ENCODE peak calls at places on chromosome 21, in seven cellular contexts. One of them, this sample, is unnamed.

GRCh38 chr21:38140192-38140905 is 116.4 kb upstream of the KCNJ15 start:
- DNase-seq in endothelial cell: no peak
- DNase-seq in neural crest cell: no peak
- DNase-seq in kidney epithelial cell: peak
- DNase-seq in AG09309: no peak
- DNase-seq in lung: peak
- DNase-seq in astrocyte: peak
- DNase-seq in this sample: no peak

GRCh38 chr21:43209575-43210453 is 41.0 kb downstream of the CRYAA start:
- DNase-seq in lung: no peak
- DNase-seq in endothelial cell: no peak
- DNase-seq in neural crest cell: no peak
- DNase-seq in kidney epithelial cell: no peak
- DNase-seq in astrocyte: peak
- DNase-seq in AG09309: peak
- DNase-seq in this sample: peak

GRCh38 chr21:43287111-43287973 is 118.5 kb downstream of the CRYAA start:
- DNase-seq in neural crest cell: no peak
- DNase-seq in astrocyte: no peak
- DNase-seq in lung: no peak
- DNase-seq in AG09309: no peak
- DNase-seq in kidney epithelial cell: no peak
- DNase-seq in endothelial cell: no peak
- DNase-seq in this sample: peak

GRCh38 chr21:42036313-42036712 is 26.2 kb upstream of the ZBTB21 start:
- DNase-seq in neural crest cell: no peak
- DNase-seq in AG09309: no peak
- DNase-seq in endothelial cell: no peak
- DNase-seq in kidney epithelial cell: no peak
- DNase-seq in astrocyte: no peak
- DNase-seq in lung: no peak
- DNase-seq in this sample: no peak

GRCh38 chr21:42806489-42807140 is 72.7 kb downstream of the WDR4 start:
- DNase-seq in kidney epithelial cell: no peak
- DNase-seq in neural crest cell: no peak
- DNase-seq in AG09309: no peak
- DNase-seq in endothelial cell: no peak
- DNase-seq in astrocyte: no peak
- DNase-seq in lung: no peak
- DNase-seq in this sample: no peak

GRCh38 chr21:15763359-15763758 is 33.6 kb downstream of the USP25 start:
- DNase-seq in neural crest cell: no peak
- DNase-seq in endothelial cell: no peak
- DNase-seq in lung: no peak
- DNase-seq in kidney epithelial cell: no peak
- DNase-seq in AG09309: no peak
- DNase-seq in astrocyte: no peak
- DNase-seq in this sample: no peak

GRCh38 chr21:41683815-41684214 is 83.0 kb downstream of the RIPK4 start:
- DNase-seq in astrocyte: no peak
- DNase-seq in lung: no peak
- DNase-seq in AG09309: no peak
- DNase-seq in neural crest cell: no peak
- DNase-seq in kidney epithelial cell: no peak
- DNase-seq in endothelial cell: no peak
- DNase-seq in this sample: no peak

GRCh38 chr21:28325618-28326017 is 667.1 kb downstream of the LTN1 start:
- DNase-seq in AG09309: no peak
- DNase-seq in lung: no peak
- DNase-seq in endothelial cell: no peak
- DNase-seq in kidney epithelial cell: no peak
- DNase-seq in astrocyte: no peak
- DNase-seq in neural crest cell: no peak
- DNase-seq in this sample: no peak

GRCh38 chr21:28798798-28799197 is 193.9 kb downstream of the LTN1 start:
- DNase-seq in lung: no peak
- DNase-seq in kidney epithelial cell: no peak
- DNase-seq in neural crest cell: no peak
- DNase-seq in endothelial cell: no peak
- DNase-seq in AG09309: peak
- DNase-seq in astrocyte: no peak
- DNase-seq in this sample: no peak

GRCh38 chr21:10272216-10272615 is 249.2 kb upstream of the TPTE start:
- DNase-seq in neural crest cell: no peak
- DNase-seq in astrocyte: no peak
- DNase-seq in AG09309: no peak
- DNase-seq in lung: peak
- DNase-seq in endothelial cell: peak
- DNase-seq in kidney epithelial cell: no peak
- DNase-seq in this sample: no peak

GRCh38 chr21:18893411-18893810 is 489.8 kb upstream of the TMPRSS15 start:
- DNase-seq in kidney epithelial cell: no peak
- DNase-seq in endothelial cell: no peak
- DNase-seq in AG09309: no peak
- DNase-seq in neural crest cell: no peak
- DNase-seq in lung: no peak
- DNase-seq in astrocyte: no peak
- DNase-seq in this sample: no peak

GRCh38 chr21:28639742-28640141 is 352.9 kb downstream of the LTN1 start:
- DNase-seq in astrocyte: peak
- DNase-seq in lung: no peak
- DNase-seq in kidney epithelial cell: no peak
- DNase-seq in neural crest cell: no peak
- DNase-seq in AG09309: no peak
- DNase-seq in endothelial cell: no peak
- DNase-seq in this sample: no peak

GRCh38 chr21:22395965-22396364 is 1397.8 kb downstream of the NCAM2 start:
- DNase-seq in neural crest cell: no peak
- DNase-seq in endothelial cell: no peak
- DNase-seq in astrocyte: no peak
- DNase-seq in kidney epithelial cell: no peak
- DNase-seq in lung: no peak
- DNase-seq in AG09309: no peak
- DNase-seq in this sample: no peak

GRCh38 chr21:14773777-14774345 is 227.7 kb upstream of the SAMSN1 start:
- DNase-seq in lung: peak
- DNase-seq in astrocyte: no peak
- DNase-seq in endothelial cell: peak
- DNase-seq in AG09309: no peak
- DNase-seq in kidney epithelial cell: no peak
- DNase-seq in neural crest cell: peak
- DNase-seq in this sample: peak

GRCh38 chr21:33022489-33022827 is 3.3 kb upstream of the OLIG2 start:
- DNase-seq in AG09309: no peak
- DNase-seq in lung: no peak
- DNase-seq in neural crest cell: no peak
- DNase-seq in kidney epithelial cell: no peak
- DNase-seq in astrocyte: no peak
- DNase-seq in endothelial cell: no peak
- DNase-seq in this sample: no peak

GRCh38 chr21:44579056-44579832 is 1.2 kb downstream of the KRTAP10-5 start:
- DNase-seq in endothelial cell: no peak
- DNase-seq in AG09309: no peak
- DNase-seq in kidney epithelial cell: no peak
- DNase-seq in lung: peak
- DNase-seq in neural crest cell: no peak
- DNase-seq in astrocyte: no peak
- DNase-seq in this sample: no peak

GRCh38 chr21:16072692-16073091 is 342.9 kb downstream of the USP25 start:
- DNase-seq in endothelial cell: no peak
- DNase-seq in neural crest cell: no peak
- DNase-seq in lung: no peak
- DNase-seq in kidney epithelial cell: no peak
- DNase-seq in astrocyte: peak
- DNase-seq in AG09309: peak
- DNase-seq in this sample: no peak

GRCh38 chr21:16572032-16572431 is 842.2 kb downstream of the USP25 start:
- DNase-seq in endothelial cell: no peak
- DNase-seq in lung: no peak
- DNase-seq in neural crest cell: no peak
- DNase-seq in astrocyte: peak
- DNase-seq in AG09309: no peak
- DNase-seq in kidney epithelial cell: no peak
- DNase-seq in this sample: no peak

GRCh38 chr21:46416551-46416950 is 42.1 kb upstream of the DIP2A start:
- DNase-seq in neural crest cell: no peak
- DNase-seq in endothelial cell: no peak
- DNase-seq in AG09309: no peak
- DNase-seq in kidney epithelial cell: no peak
- DNase-seq in lung: no peak
- DNase-seq in astrocyte: no peak
- DNase-seq in this sample: no peak

GRCh38 chr21:45224189-45224938 is 63.3 kb downstream of the POFUT2 start:
- DNase-seq in kidney epithelial cell: no peak
- DNase-seq in astrocyte: no peak
- DNase-seq in lung: no peak
- DNase-seq in endothelial cell: no peak
- DNase-seq in neural crest cell: no peak
- DNase-seq in AG09309: no peak
- DNase-seq in this sample: no peak

GRCh38 chr21:28959367-28960099 is 33.1 kb downstream of the LTN1 start:
- DNase-seq in kidney epithelial cell: peak
- DNase-seq in lung: no peak
- DNase-seq in astrocyte: peak
- DNase-seq in neural crest cell: no peak
- DNase-seq in endothelial cell: no peak
- DNase-seq in AG09309: peak
- DNase-seq in this sample: no peak

GRCh38 chr21:35521852-35522505 is 472.9 kb upstream of the RUNX1 start:
- DNase-seq in lung: no peak
- DNase-seq in neural crest cell: no peak
- DNase-seq in AG09309: no peak
- DNase-seq in kidney epithelial cell: no peak
- DNase-seq in astrocyte: no peak
- DNase-seq in endothelial cell: no peak
- DNase-seq in this sample: no peak

GRCh38 chr21:35520869-35521268 is 471.8 kb upstream of the RUNX1 start:
- DNase-seq in astrocyte: no peak
- DNase-seq in AG09309: no peak
- DNase-seq in kidney epithelial cell: no peak
- DNase-seq in endothelial cell: no peak
- DNase-seq in neural crest cell: no peak
- DNase-seq in lung: no peak
- DNase-seq in this sample: no peak

GRCh38 chr21:35517848-35518247 is 468.7 kb upstream of the RUNX1 start:
- DNase-seq in kidney epithelial cell: no peak
- DNase-seq in AG09309: no peak
- DNase-seq in lung: no peak
- DNase-seq in neural crest cell: no peak
- DNase-seq in astrocyte: no peak
- DNase-seq in endothelial cell: no peak
- DNase-seq in this sample: no peak

GRCh38 chr21:35520302-35520701 is 471.2 kb upstream of the RUNX1 start:
- DNase-seq in endothelial cell: no peak
- DNase-seq in kidney epithelial cell: no peak
- DNase-seq in lung: no peak
- DNase-seq in neural crest cell: no peak
- DNase-seq in astrocyte: no peak
- DNase-seq in AG09309: no peak
- DNase-seq in this sample: no peak

DNA sequence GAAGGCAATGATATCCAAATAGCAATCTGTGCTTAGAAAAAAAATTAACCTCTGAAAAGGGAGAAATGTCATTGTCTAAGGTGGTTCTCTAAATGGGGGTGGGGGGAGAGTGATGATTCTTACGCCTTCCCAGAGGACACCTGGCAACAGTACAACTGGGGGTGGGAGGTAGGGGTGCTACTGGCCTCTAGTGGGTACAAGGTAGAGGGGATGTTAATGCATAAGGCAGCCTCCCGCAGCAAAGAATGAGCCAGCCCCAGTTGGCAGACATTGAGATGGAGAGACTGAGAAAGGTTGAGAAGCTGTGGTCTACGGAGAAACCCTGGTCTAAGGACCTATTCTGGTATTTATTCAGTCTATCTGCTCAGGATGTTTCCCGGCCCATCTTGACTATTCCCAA is 472.2 kb upstream of the RUNX1 start:
- DNase-seq in astrocyte: no peak
- DNase-seq in endothelial cell: no peak
- DNase-seq in lung: no peak
- DNase-seq in neural crest cell: no peak
- DNase-seq in AG09309: no peak
- DNase-seq in kidney epithelial cell: no peak
- DNase-seq in this sample: no peak
- TF ChIP-seq CTCF in astrocyte: no peak
- TF ChIP-seq CTCF in endothelial cell: no peak
- TF ChIP-seq CTCF in lung: no peak
- TF ChIP-seq CTCF in neural crest cell: no peak
- TF ChIP-seq CTCF in AG09309: no peak
- TF ChIP-seq CTCF in kidney epithelial cell: no peak
- TF ChIP-seq CTCF in this sample: no peak

GRCh38 chr21:34935452-34935851 is 113.7 kb downstream of the RUNX1 start:
- DNase-seq in astrocyte: no peak
- DNase-seq in AG09309: no peak
- DNase-seq in kidney epithelial cell: no peak
- DNase-seq in endothelial cell: no peak
- DNase-seq in neural crest cell: no peak
- DNase-seq in lung: no peak
- DNase-seq in this sample: no peak
- TF ChIP-seq CTCF in astrocyte: no peak
- TF ChIP-seq CTCF in AG09309: no peak
- TF ChIP-seq CTCF in kidney epithelial cell: no peak
- TF ChIP-seq CTCF in endothelial cell: no peak
- TF ChIP-seq CTCF in neural crest cell: no peak
- TF ChIP-seq CTCF in lung: no peak
- TF ChIP-seq CTCF in this sample: no peak

DNA sequence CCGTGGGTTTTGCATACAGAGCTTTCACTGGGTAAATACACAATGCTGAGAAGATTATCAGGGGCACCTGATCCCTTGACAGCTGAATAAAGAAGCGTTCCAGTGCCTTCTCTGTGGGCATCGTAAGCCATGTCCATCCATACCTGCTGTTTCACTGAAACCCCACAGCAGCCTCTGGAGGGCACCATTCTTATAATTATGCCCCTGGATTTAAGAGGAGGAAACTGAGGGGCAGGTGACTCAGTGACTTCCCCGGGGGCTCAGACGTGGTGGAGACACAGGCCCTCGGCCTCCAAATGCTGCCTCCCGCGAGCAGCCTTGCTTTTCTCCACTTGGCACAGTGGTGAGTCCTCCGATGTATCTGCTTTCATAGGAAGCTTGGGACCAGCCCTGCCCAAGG is 56.7 kb downstream of the B3GALT5 start:
- DNase-seq in astrocyte: no peak
- DNase-seq in endothelial cell: no peak
- DNase-seq in neural crest cell: no peak
- DNase-seq in kidney epithelial cell: no peak
- DNase-seq in AG09309: no peak
- DNase-seq in lung: no peak
- DNase-seq in this sample: no peak
- TF ChIP-seq CTCF in astrocyte: no peak
- TF ChIP-seq CTCF in endothelial cell: no peak
- TF ChIP-seq CTCF in neural crest cell: no peak
- TF ChIP-seq CTCF in kidney epithelial cell: no peak
- TF ChIP-seq CTCF in AG09309: no peak
- TF ChIP-seq CTCF in lung: no peak
- TF ChIP-seq CTCF in this sample: no peak

DNA sequence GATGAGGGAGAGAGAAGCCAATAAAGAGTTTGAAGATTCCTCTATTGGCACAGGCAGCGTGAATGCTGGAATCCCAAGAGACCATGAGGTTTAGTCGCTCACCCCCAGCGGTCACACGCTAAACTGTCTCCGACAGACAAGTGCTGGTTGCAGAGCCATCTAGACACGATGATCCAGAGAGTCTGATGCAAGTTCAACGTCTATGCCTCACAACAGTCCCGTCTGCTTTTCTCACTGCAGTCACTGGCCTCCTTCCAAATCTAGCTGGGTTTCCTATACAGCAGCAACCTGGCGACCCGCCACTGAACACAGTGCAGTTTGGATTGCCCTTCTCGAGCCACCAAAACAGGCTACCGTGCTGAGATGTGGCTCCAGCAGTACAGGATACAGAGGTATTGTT is 98.6 kb upstream of the KRTAP19-8 start:
- DNase-seq in neural crest cell: no peak
- DNase-seq in kidney epithelial cell: no peak
- DNase-seq in astrocyte: peak
- DNase-seq in AG09309: no peak
- DNase-seq in lung: no peak
- DNase-seq in endothelial cell: no peak
- DNase-seq in this sample: no peak
- TF ChIP-seq CTCF in neural crest cell: no peak
- TF ChIP-seq CTCF in kidney epithelial cell: no peak
- TF ChIP-seq CTCF in astrocyte: no peak
- TF ChIP-seq CTCF in AG09309: no peak
- TF ChIP-seq CTCF in lung: no peak
- TF ChIP-seq CTCF in endothelial cell: no peak
- TF ChIP-seq CTCF in this sample: no peak

This sample was measured in Calu3.